ENCODE peak calls at places on chromosomes 1 and 21, in four cellular contexts. One of them, this sample, is unnamed.

GRCh38 chr1:89600792-89601191 is 32.1 kb upstream of the LRRC8C start:
- DNase-seq in cardiac muscle cell: no peak
- DNase-seq in pancreas: no peak
- DNase-seq in CD4-positive, alpha-beta memory T cell: no peak
- DNase-seq in this sample: no peak

GRCh38 chr1:68213843-68214242 is 18.5 kb downstream of the WLS start:
- DNase-seq in cardiac muscle cell: peak; percentile 56
- DNase-seq in pancreas: no peak
- DNase-seq in CD4-positive, alpha-beta memory T cell: no peak
- DNase-seq in this sample: no peak

GRCh38 chr1:42518894-42519293 is 55.8 kb downstream of the CCDC30 start:
- DNase-seq in cardiac muscle cell: no peak
- DNase-seq in pancreas: no peak
- DNase-seq in CD4-positive, alpha-beta memory T cell: no peak
- DNase-seq in this sample: no peak

GRCh38 chr1:8153961-8154360 is 127.9 kb upstream of the ERRFI1 start:
- DNase-seq in cardiac muscle cell: no peak
- DNase-seq in pancreas: no peak
- DNase-seq in CD4-positive, alpha-beta memory T cell: no peak
- DNase-seq in this sample: no peak

GRCh38 chr1:184035719-184036516 is 1.6 kb downstream of the COLGALT2 start:
- DNase-seq in cardiac muscle cell: no peak
- DNase-seq in pancreas: no peak
- DNase-seq in CD4-positive, alpha-beta memory T cell: no peak
- DNase-seq in this sample: no peak

GRCh38 chr1:151371340-151371739 is 1.2 kb downstream of the SELENBP1 start:
- DNase-seq in pancreas: no peak
- DNase-seq in cardiac muscle cell: no peak
- DNase-seq in CD4-positive, alpha-beta memory T cell: no peak
- DNase-seq in this sample: no peak

GRCh38 chr1:31418626-31419025 is 5.6 kb downstream of the SERINC2 start:
- DNase-seq in pancreas: no peak
- DNase-seq in CD4-positive, alpha-beta memory T cell: no peak
- DNase-seq in cardiac muscle cell: no peak
- DNase-seq in this sample: no peak

GRCh38 chr21:42614811-42615342 is 38.5 kb upstream of the PDE9A start:
- DNase-seq in CD4-positive, alpha-beta memory T cell: peak; percentile 58
- DNase-seq in cardiac muscle cell: no peak
- DNase-seq in pancreas: no peak
- DNase-seq in this sample: peak; percentile 40

GRCh38 chr1:207218512-207219352 is 102.7 kb upstream of the CD55 start:
- DNase-seq in cardiac muscle cell: no peak
- DNase-seq in CD4-positive, alpha-beta memory T cell: no peak
- DNase-seq in pancreas: no peak
- DNase-seq in this sample: no peak

GRCh38 chr1:35243681-35244080 is 24.8 kb upstream of the ZMYM4 start:
- DNase-seq in pancreas: no peak
- DNase-seq in CD4-positive, alpha-beta memory T cell: no peak
- DNase-seq in cardiac muscle cell: no peak
- DNase-seq in this sample: no peak

GRCh38 chr21:18617291-18617690 is 213.7 kb upstream of the TMPRSS15 start:
- DNase-seq in cardiac muscle cell: no peak
- DNase-seq in CD4-positive, alpha-beta memory T cell: no peak
- DNase-seq in pancreas: no peak
- DNase-seq in this sample: no peak

GRCh38 chr21:34800797-34801518 is 132.2 kb downstream of the CLIC6 start:
- DNase-seq in CD4-positive, alpha-beta memory T cell: no peak
- DNase-seq in pancreas: no peak
- DNase-seq in cardiac muscle cell: no peak
- DNase-seq in this sample: no peak

GRCh38 chr1:3504151-3504822 is 49.8 kb downstream of the ARHGEF16 start:
- DNase-seq in pancreas: no peak
- DNase-seq in cardiac muscle cell: no peak
- DNase-seq in CD4-positive, alpha-beta memory T cell: no peak
- DNase-seq in this sample: no peak

GRCh38 chr1:93446837-93447451 is 974 bp upstream of the FNBP1L start:
- DNase-seq in cardiac muscle cell: no peak
- DNase-seq in pancreas: peak; percentile 65
- DNase-seq in CD4-positive, alpha-beta memory T cell: no peak
- DNase-seq in this sample: no peak

GRCh38 chr1:171985639-171986038 is 144.3 kb downstream of the DNM3 start:
- DNase-seq in pancreas: no peak
- DNase-seq in CD4-positive, alpha-beta memory T cell: no peak
- DNase-seq in cardiac muscle cell: peak; percentile 38
- DNase-seq in this sample: no peak

GRCh38 chr1:55214214-55214902 is 806 bp downstream of the USP24 start:
- DNase-seq in pancreas: no peak
- DNase-seq in CD4-positive, alpha-beta memory T cell: no peak
- DNase-seq in cardiac muscle cell: peak; percentile 50
- DNase-seq in this sample: peak; percentile 22

GRCh38 chr1:33365560-33365997 is 44.7 kb upstream of the A3GALT2 start:
- DNase-seq in pancreas: no peak
- DNase-seq in CD4-positive, alpha-beta memory T cell: no peak
- DNase-seq in cardiac muscle cell: peak; percentile 67
- DNase-seq in this sample: no peak

GRCh38 chr1:9990944-9991343 is 6.1 kb upstream of the RBP7 start:
- DNase-seq in pancreas: no peak
- DNase-seq in CD4-positive, alpha-beta memory T cell: no peak
- DNase-seq in cardiac muscle cell: no peak
- DNase-seq in this sample: no peak

GRCh38 chr1:179921472-179921871 is 33.1 kb upstream of the CEP350 start:
- DNase-seq in cardiac muscle cell: no peak
- DNase-seq in pancreas: no peak
- DNase-seq in CD4-positive, alpha-beta memory T cell: no peak
- DNase-seq in this sample: no peak

GRCh38 chr1:118921994-118922393 is 66.1 kb downstream of the TBX15 start:
- DNase-seq in pancreas: no peak
- DNase-seq in CD4-positive, alpha-beta memory T cell: no peak
- DNase-seq in cardiac muscle cell: no peak
- DNase-seq in this sample: no peak

GRCh38 chr21:45010860-45011259 is 63.5 kb upstream of the ADARB1 start:
- DNase-seq in pancreas: peak; percentile 35
- DNase-seq in CD4-positive, alpha-beta memory T cell: no peak
- DNase-seq in cardiac muscle cell: no peak
- DNase-seq in this sample: no peak

GRCh38 chr1:30868833-30869435 is 39.6 kb downstream of the SDC3 start:
- DNase-seq in pancreas: no peak
- DNase-seq in cardiac muscle cell: no peak
- DNase-seq in CD4-positive, alpha-beta memory T cell: no peak
- DNase-seq in this sample: no peak

GRCh38 chr1:115761601-115762302 is 6.8 kb downstream of the CASQ2 start:
- DNase-seq in pancreas: no peak
- DNase-seq in CD4-positive, alpha-beta memory T cell: no peak
- DNase-seq in cardiac muscle cell: no peak
- DNase-seq in this sample: no peak

GRCh38 chr1:221439734-221440436 is 302.0 kb downstream of the DUSP10 start:
- DNase-seq in pancreas: no peak
- DNase-seq in cardiac muscle cell: no peak
- DNase-seq in CD4-positive, alpha-beta memory T cell: peak; percentile 23
- DNase-seq in this sample: peak; percentile 4

GRCh38 chr1:224067621-224068457 is 46.1 kb upstream of the FBXO28 start:
- DNase-seq in pancreas: no peak
- DNase-seq in CD4-positive, alpha-beta memory T cell: no peak
- DNase-seq in cardiac muscle cell: no peak
- DNase-seq in this sample: no peak

GRCh38 chr21:46391773-46392172 is 66.9 kb upstream of the DIP2A start:
- DNase-seq in pancreas: no peak
- DNase-seq in cardiac muscle cell: no peak
- DNase-seq in CD4-positive, alpha-beta memory T cell: no peak
- DNase-seq in this sample: no peak

GRCh38 chr1:168088511-168089325 is 48.0 kb downstream of the GPR161 start:
- DNase-seq in cardiac muscle cell: no peak
- DNase-seq in pancreas: no peak
- DNase-seq in CD4-positive, alpha-beta memory T cell: no peak
- DNase-seq in this sample: no peak

GRCh38 chr1:117650840-117651568 is 45.2 kb downstream of the TENT5C start:
- DNase-seq in cardiac muscle cell: no peak
- DNase-seq in CD4-positive, alpha-beta memory T cell: no peak
- DNase-seq in pancreas: no peak
- DNase-seq in this sample: no peak

GRCh38 chr1:93177991-93178390 is 2.2 kb downstream of the TMED5 start:
- DNase-seq in cardiac muscle cell: no peak
- DNase-seq in pancreas: no peak
- DNase-seq in CD4-positive, alpha-beta memory T cell: no peak
- DNase-seq in this sample: no peak

GRCh38 chr1:160101037-160101716 is 2.8 kb upstream of the IGSF8 start:
- DNase-seq in pancreas: peak; percentile 85
- DNase-seq in cardiac muscle cell: peak; percentile 87
- DNase-seq in CD4-positive, alpha-beta memory T cell: peak; percentile 73
- DNase-seq in this sample: peak; percentile 60

GRCh38 chr1:232033285-232033684 is 406.7 kb downstream of the DISC1 start:
- DNase-seq in cardiac muscle cell: no peak
- DNase-seq in pancreas: no peak
- DNase-seq in CD4-positive, alpha-beta memory T cell: no peak
- DNase-seq in this sample: no peak

GRCh38 chr1:239456788-239457187 is 70.4 kb downstream of the CHRM3 start:
- DNase-seq in pancreas: no peak
- DNase-seq in CD4-positive, alpha-beta memory T cell: no peak
- DNase-seq in cardiac muscle cell: no peak
- DNase-seq in this sample: no peak

GRCh38 chr1:233547726-233548125 is 66.2 kb upstream of the KCNK1 start:
- DNase-seq in pancreas: no peak
- DNase-seq in CD4-positive, alpha-beta memory T cell: no peak
- DNase-seq in cardiac muscle cell: no peak
- DNase-seq in this sample: no peak

GRCh38 chr1:5053744-5054143 is 399.3 kb downstream of the AJAP1 start:
- DNase-seq in CD4-positive, alpha-beta memory T cell: no peak
- DNase-seq in pancreas: no peak
- DNase-seq in cardiac muscle cell: no peak
- DNase-seq in this sample: no peak

GRCh38 chr1:51058863-51059262 is 43.2 kb upstream of the C1orf185 start:
- DNase-seq in pancreas: no peak
- DNase-seq in cardiac muscle cell: no peak
- DNase-seq in CD4-positive, alpha-beta memory T cell: peak; percentile 2
- DNase-seq in this sample: no peak

GRCh38 chr1:236604218-236605029 is at the start of gene HEATR1:
- DNase-seq in CD4-positive, alpha-beta memory T cell: peak; percentile 81
- DNase-seq in pancreas: peak; percentile 92
- DNase-seq in cardiac muscle cell: peak; percentile 96
- DNase-seq in this sample: peak; percentile 75

GRCh38 chr21:31630062-31630711 is 29.3 kb upstream of the SOD1 start:
- DNase-seq in CD4-positive, alpha-beta memory T cell: no peak
- DNase-seq in pancreas: peak; percentile 60
- DNase-seq in cardiac muscle cell: no peak
- DNase-seq in this sample: no peak

GRCh38 chr1:204637985-204638356 is 47.6 kb downstream of the LRRN2 start:
- DNase-seq in pancreas: no peak
- DNase-seq in CD4-positive, alpha-beta memory T cell: no peak
- DNase-seq in cardiac muscle cell: no peak
- DNase-seq in this sample: no peak

GRCh38 chr1:240344918-240345317 is 253.2 kb downstream of the FMN2 start:
- DNase-seq in cardiac muscle cell: no peak
- DNase-seq in CD4-positive, alpha-beta memory T cell: no peak
- DNase-seq in pancreas: no peak
- DNase-seq in this sample: no peak

GRCh38 chr1:243642936-243643335 is 207.1 kb downstream of the AKT3 start:
- DNase-seq in CD4-positive, alpha-beta memory T cell: no peak
- DNase-seq in cardiac muscle cell: no peak
- DNase-seq in pancreas: no peak
- DNase-seq in this sample: no peak

GRCh38 chr1:243638186-243638585 is 211.9 kb downstream of the AKT3 start:
- DNase-seq in pancreas: no peak
- DNase-seq in CD4-positive, alpha-beta memory T cell: no peak
- DNase-seq in cardiac muscle cell: no peak
- DNase-seq in this sample: no peak

DNA sequence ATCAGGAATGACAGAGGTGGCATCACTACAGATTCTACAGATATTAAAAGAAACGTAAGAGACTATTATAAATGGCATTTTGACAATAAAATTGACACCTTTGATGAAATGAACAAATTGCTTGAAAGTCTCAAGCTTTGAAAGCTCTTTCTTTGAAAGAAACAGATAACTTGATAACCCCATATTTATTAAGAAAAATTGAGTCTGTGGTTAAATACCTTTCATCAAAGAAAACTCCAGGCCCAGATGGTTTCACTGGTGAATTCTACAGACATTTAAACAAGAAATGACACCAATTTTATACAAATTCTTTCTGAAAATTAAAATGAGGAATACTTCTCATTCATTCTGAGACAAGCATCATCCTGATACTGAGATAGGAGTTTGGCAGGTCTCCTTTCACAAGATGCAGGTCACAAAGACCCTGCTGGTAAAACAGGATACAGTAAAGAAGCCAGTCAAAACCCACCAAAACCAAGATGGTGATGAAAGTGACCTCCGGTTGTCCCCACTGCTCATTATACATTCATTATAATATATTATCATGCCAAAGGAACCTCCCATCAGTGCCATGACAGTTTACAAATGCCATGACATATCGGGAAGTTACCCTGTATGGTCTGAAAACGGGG is 210.9 kb downstream of the AKT3 start:
- DNase-seq in pancreas: no peak
- DNase-seq in CD4-positive, alpha-beta memory T cell: no peak
- DNase-seq in cardiac muscle cell: no peak
- DNase-seq in this sample: no peak
- H3K27ac ChIP-seq in pancreas: no peak overlapping the region
- H3K27ac ChIP-seq in CD4-positive, alpha-beta memory T cell: no peak overlapping the region
- H3K27ac ChIP-seq in cardiac muscle cell: no peak overlapping the region
- H3K27ac ChIP-seq in this sample: no peak overlapping the region

GRCh38 chr1:109584766-109585165 is 34.6 kb downstream of the GNAT2 start:
- DNase-seq in CD4-positive, alpha-beta memory T cell: no peak
- DNase-seq in pancreas: no peak
- DNase-seq in cardiac muscle cell: no peak
- DNase-seq in this sample: no peak

GRCh38 chr1:109582021-109582420 is 33.6 kb downstream of the GNAI3 start:
- DNase-seq in cardiac muscle cell: no peak
- DNase-seq in CD4-positive, alpha-beta memory T cell: no peak
- DNase-seq in pancreas: no peak
- DNase-seq in this sample: no peak

GRCh38 chr1:109579044-109579443 is 30.6 kb downstream of the GNAI3 start:
- DNase-seq in pancreas: no peak
- DNase-seq in CD4-positive, alpha-beta memory T cell: no peak
- DNase-seq in cardiac muscle cell: no peak
- DNase-seq in this sample: no peak

GRCh38 chr1:109573785-109574184 is 25.4 kb downstream of the GNAI3 start:
- DNase-seq in CD4-positive, alpha-beta memory T cell: no peak
- DNase-seq in cardiac muscle cell: no peak
- DNase-seq in pancreas: no peak
- DNase-seq in this sample: no peak

GRCh38 chr1:109579496-109579895 is 31.1 kb downstream of the GNAI3 start:
- DNase-seq in CD4-positive, alpha-beta memory T cell: no peak
- DNase-seq in cardiac muscle cell: no peak
- DNase-seq in pancreas: no peak
- DNase-seq in this sample: no peak
- H3K36me3 ChIP-seq in CD4-positive, alpha-beta memory T cell: peaks cover 35% of the 10 kb centered on the region
- H3K36me3 ChIP-seq in cardiac muscle cell: peaks cover 31% of the 10 kb centered on the region
- H3K36me3 ChIP-seq in pancreas: no peaks in the 10 kb centered on the region
- H3K36me3 ChIP-seq in this sample: peaks cover 54% of the 10 kb centered on the region

GRCh38 chr1:12617511-12617900 is 504 bp downstream of the DHRS3 start:
- DNase-seq in pancreas: no peak
- DNase-seq in CD4-positive, alpha-beta memory T cell: peak; percentile 66
- DNase-seq in cardiac muscle cell: no peak
- DNase-seq in this sample: peak; percentile 49
- H3K27ac ChIP-seq in pancreas: peak overlapping the region; percentile 93
- H3K27ac ChIP-seq in CD4-positive, alpha-beta memory T cell: peak overlapping the region; percentile 74
- H3K27ac ChIP-seq in cardiac muscle cell: no peak overlapping the region
- H3K27ac ChIP-seq in this sample: peak overlapping the region; percentile 79

GRCh38 chr1:158945061-158945460 is 13.7 kb downstream of the PYHIN1 start:
- DNase-seq in CD4-positive, alpha-beta memory T cell: no peak
- DNase-seq in pancreas: no peak
- DNase-seq in cardiac muscle cell: no peak
- DNase-seq in this sample: no peak
- H3K36me3 ChIP-seq in CD4-positive, alpha-beta memory T cell: peaks cover 70% of the 10 kb centered on the region
- H3K36me3 ChIP-seq in pancreas: no peaks in the 10 kb centered on the region
- H3K36me3 ChIP-seq in cardiac muscle cell: no peaks in the 10 kb centered on the region
- H3K36me3 ChIP-seq in this sample: peaks cover 66% of the 10 kb centered on the region